ENCODE peak calls at places on chromosomes 6 and 20, in five cellular contexts. I is stimulated activated CD4-positive, alpha-beta T cell treated with anti-CD3 and anti-CD28 coated beads, Interleukin-4, amount 100 ng/mL, for 4 hours; J is T-helper 2 cell; F is EL; P is activated T-helper 1 cell treated with anti-CD3 and anti-CD28 coated beads, Interleukin-12 subunit alpha, Interleukin-12 subunit beta, Interleukin-2, Interleukin-4 antibody, amounts not matched to agents 30 ng/mL and 10 ng/mL and 1 ng/mL, durations not matched to agents 14 hours and 24 hours and 36 hours. N is an unnamed sample.

GRCh38 chr6:140346461-140346860 is 972.0 kb upstream of the CITED2 start:
- DNase-seq in I (no peak), J (no peak), F (peak; percentile 78), P (no peak), N (no peak)

GRCh38 chr6:26305097-26305841 is 59.7 kb upstream of the BTN3A2 start:
- DNase-seq in I (peak; percentile 80), J (peak; percentile 59), F (peak; percentile 79), P (peak; percentile 41), N (peak; percentile 69)

GRCh38 chr6:106629859-106630163 is 433 bp downstream of the QRSL1 start:
- DNase-seq in I (no peak), J (no peak), F (no peak), P (no peak), N (no peak)

GRCh38 chr6:33738153-33738552 is 8.6 kb downstream of the IP6K3 start:
- DNase-seq in I (no peak), J (no peak), F (no peak), P (no peak), N (no peak)

GRCh38 chr6:163605388-163606097 is 191.0 kb downstream of the QKI start:
- DNase-seq in I (no peak), J (no peak), F (no peak), P (no peak), N (no peak)

GRCh38 chr20:14401479-14402138 is 64.2 kb upstream of the FLRT3 start:
- DNase-seq in I (no peak), J (no peak), F (no peak), P (no peak), N (no peak)

GRCh38 chr6:43772571-43773049 is 2.6 kb downstream of the VEGFA start:
- DNase-seq in I (no peak), J (no peak), F (no peak), P (no peak), N (no peak)

GRCh38 chr6:151317206-151317994 is 74.0 kb downstream of the ZBTB2 start:
- DNase-seq in I (no peak), J (no peak), F (peak; percentile 67), P (no peak), N (no peak)

GRCh38 chr6:29887330-29887818 is 55.0 kb upstream of the HLA-A start:
- DNase-seq in I (peak; percentile 12), J (peak; percentile 65), F (peak; percentile 40), P (peak; percentile 27), N (peak; percentile 26)

GRCh38 chr6:168916576-168917207 is 337.0 kb downstream of the THBS2 start:
- DNase-seq in I (no peak), J (no peak), F (no peak), P (no peak), N (no peak)

GRCh38 chr20:9360427-9360826 is 154.0 kb upstream of the LAMP5 start:
- DNase-seq in I (no peak), J (no peak), F (no peak), P (no peak), N (no peak)

GRCh38 chr6:153044295-153044694 is 41.8 kb upstream of the MTRF1L start:
- DNase-seq in I (no peak), J (no peak), F (no peak), P (no peak), N (no peak)